ENCODE peak calls at places on chromosome 13, in five cellular contexts. D is MM.1S, G is hepatocyte, S is OCI-LY7, J is GM23338. Q is an unnamed sample.

GRCh38 chr13:86567119-86567518 is 767.9 kb upstream of the SLITRK6 start:
- DNase-seq in J (peak), G (peak), S (peak), D (no peak), Q (peak)

GRCh38 chr13:19881641-19882040 is 18.2 kb upstream of the ZMYM5 start:
- DNase-seq in G (no peak), J (no peak), D (no peak), S (no peak), Q (no peak)

GRCh38 chr13:39510296-39510695 is 92.7 kb downstream of the LHFPL6 start:
- DNase-seq in S (peak), D (peak), J (no peak), G (no peak), Q (no peak)

GRCh38 chr13:76965759-76966421 is 17.6 kb downstream of the ACOD1 start:
- DNase-seq in G (peak), D (no peak), S (no peak), J (no peak), Q (no peak)

GRCh38 chr13:42971670-42972355 is 20.2 kb downstream of the EPSTI1 start:
- DNase-seq in G (no peak), J (no peak), D (no peak), S (no peak), Q (no peak)

GRCh38 chr13:33764716-33765115 is 53.2 kb upstream of the RFC3 start:
- DNase-seq in D (no peak), S (no peak), G (no peak), J (no peak), Q (no peak)

GRCh38 chr13:98570929-98571372 is 6.0 kb downstream of the STK24 start:
- DNase-seq in D (peak), J (no peak), S (peak), G (peak), Q (no peak)

GRCh38 chr13:19607523-19608078 is 25.9 kb upstream of the MPHOSPH8 start:
- DNase-seq in G (no peak), S (no peak), D (no peak), J (no peak), Q (no peak)

GRCh38 chr13:106550570-106551135 is 15.2 kb upstream of the EFNB2 start:
- DNase-seq in S (no peak), J (no peak), G (no peak), D (no peak), Q (no peak)

GRCh38 chr13:44243198-44243852 is 130.3 kb upstream of the SERP2 start:
- DNase-seq in S (peak), G (peak), J (peak), D (peak), Q (peak)

GRCh38 chr13:100633461-100633860 is 41.1 kb downstream of the TMTC4 start:
- DNase-seq in G (no peak), D (no peak), S (no peak), J (no peak), Q (no peak)

GRCh38 chr13:111534646-111535461 is 214.4 kb downstream of the TEX29 start:
- DNase-seq in S (no peak), D (no peak), G (no peak), J (peak), Q (peak)

GRCh38 chr13:110640591-110641029 is 25.3 kb downstream of the NAXD start:
- DNase-seq in D (no peak), J (no peak), S (no peak), G (no peak), Q (no peak)

GRCh38 chr13:30869491-30869890 is 36.6 kb upstream of the MEDAG start:
- DNase-seq in D (no peak), S (no peak), G (no peak), J (no peak), Q (no peak)

GRCh38 chr13:49679244-49679643 is 12.0 kb downstream of the EBPL start:
- DNase-seq in D (no peak), G (peak), S (peak), J (no peak), Q (no peak)

GRCh38 chr13:50361282-50361681 is 346.0 kb downstream of the KCNRG start:
- DNase-seq in J (no peak), D (peak), G (no peak), S (no peak), Q (no peak)

GRCh38 chr13:88817560-88817959 is 1146.4 kb downstream of the SLITRK5 start:
- DNase-seq in D (no peak), G (no peak), S (no peak), J (no peak), Q (no peak)

GRCh38 chr13:45367358-45367757 is 26.4 kb upstream of the TPT1 start:
- DNase-seq in D (peak), J (peak), S (peak), G (peak), Q (no peak)

DNA sequence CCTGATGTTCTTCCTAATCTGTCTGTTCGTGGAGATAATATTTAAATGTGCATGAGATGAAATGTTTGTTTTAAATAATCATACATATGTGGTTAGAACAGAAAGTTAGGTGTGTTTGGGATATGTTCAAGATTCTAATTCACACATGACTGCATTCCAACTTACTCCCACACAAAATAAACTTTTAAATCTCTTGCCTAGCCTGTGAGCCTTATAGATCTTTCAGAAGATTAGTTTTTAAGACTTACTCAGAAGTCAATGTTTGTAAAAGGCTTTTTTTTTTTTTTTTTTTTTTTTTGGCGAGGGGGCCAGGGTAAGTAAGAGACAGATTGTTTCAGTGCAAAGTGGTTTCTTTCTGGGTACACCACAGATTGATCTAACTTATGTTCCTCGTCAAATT is 39.0 kb downstream of the GPR180 start:
- DNase-seq in S (no peak), J (no peak), G (no peak), D (no peak), Q (no peak)
- TF ChIP-seq EZH2phosphoT487 in S (no peak), J (no peak), G (no peak), D (no peak), Q (no peak)

DNA sequence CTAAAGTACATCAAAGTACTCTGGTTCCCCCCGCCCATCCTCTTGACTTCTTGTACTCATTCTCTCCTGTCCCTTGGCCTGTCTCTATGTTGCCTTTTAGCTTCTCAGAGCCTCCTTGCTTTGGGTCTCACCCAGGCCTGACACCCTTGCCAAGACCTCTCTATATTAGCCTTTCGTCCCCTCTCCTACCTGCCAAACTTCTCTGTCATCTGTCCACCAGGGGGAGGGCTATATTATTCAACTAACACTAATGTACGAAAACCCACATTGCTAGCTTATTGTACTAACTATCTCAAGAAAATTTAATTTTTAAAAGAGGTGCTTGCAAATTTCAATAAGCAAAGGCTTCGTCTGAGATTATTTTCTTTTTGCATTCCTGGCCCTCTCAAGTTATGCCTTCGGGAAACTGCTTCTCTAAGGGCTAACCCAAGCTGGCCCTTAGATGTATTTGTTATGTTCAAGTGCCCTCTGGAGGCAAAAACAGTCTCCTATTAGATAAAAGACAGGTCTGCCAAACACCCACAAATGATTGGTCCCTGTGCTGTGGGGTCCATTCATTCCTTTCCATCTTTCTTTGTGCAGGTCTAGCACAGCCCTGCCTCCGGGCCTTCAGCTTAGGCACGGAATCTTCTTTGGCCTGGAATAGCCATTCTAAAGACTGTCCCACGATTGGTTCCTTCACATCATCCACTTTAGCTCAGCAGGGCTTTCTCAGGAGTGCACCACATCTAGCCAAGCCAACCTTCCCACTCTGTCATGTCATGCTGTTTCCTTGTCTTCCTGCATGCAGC is 6.4 kb upstream of the MRPS31 start:
- DNase-seq in J (peak), S (peak), G (peak), D (peak), Q (peak)
- TF ChIP-seq CTCF in J (peak), S (peak), G (peak), D (peak), Q (peak)

DNA sequence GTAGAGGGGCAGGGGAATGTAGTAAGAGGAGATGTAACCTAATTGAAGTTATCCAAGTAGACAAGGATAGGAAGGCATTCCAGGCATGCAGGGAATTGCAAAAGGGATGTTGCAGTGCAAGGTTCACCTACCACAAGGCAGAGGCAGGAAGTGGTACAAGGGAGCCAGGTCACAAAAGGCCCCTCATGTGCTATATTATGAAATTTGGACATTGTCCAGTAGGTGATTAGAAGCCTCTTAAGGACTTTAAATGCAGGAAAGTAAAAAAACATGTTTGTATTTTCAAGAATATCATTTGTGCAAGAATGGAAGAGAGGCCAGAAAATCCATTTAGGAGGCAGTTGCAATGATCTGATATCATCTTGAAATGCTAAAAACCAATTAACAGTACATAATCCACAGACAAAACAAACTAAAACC is 111.4 kb downstream of the FRY start:
- DNase-seq in J (peak), S (no peak), D (no peak), G (peak), Q (peak)
- TF ChIP-seq EZH2phosphoT487 in J (no peak), S (no peak), D (no peak), G (no peak), Q (no peak)

GRCh38 chr13:90232291-90232690 is 1115.2 kb upstream of the MIR17HG start:
- DNase-seq in D (no peak), S (no peak), G (no peak), J (peak), Q (no peak)

GRCh38 chr13:90233933-90234672 is 1113.4 kb upstream of the MIR17HG start:
- DNase-seq in S (no peak), G (no peak), J (no peak), D (no peak), Q (no peak)

GRCh38 chr13:90238433-90238832 is 1109.1 kb upstream of the MIR17HG start:
- DNase-seq in S (no peak), D (no peak), G (no peak), J (peak), Q (peak)

GRCh38 chr13:90239130-90239529 is 1108.4 kb upstream of the MIR17HG start:
- DNase-seq in G (no peak), S (no peak), D (no peak), J (no peak), Q (no peak)

DNA sequence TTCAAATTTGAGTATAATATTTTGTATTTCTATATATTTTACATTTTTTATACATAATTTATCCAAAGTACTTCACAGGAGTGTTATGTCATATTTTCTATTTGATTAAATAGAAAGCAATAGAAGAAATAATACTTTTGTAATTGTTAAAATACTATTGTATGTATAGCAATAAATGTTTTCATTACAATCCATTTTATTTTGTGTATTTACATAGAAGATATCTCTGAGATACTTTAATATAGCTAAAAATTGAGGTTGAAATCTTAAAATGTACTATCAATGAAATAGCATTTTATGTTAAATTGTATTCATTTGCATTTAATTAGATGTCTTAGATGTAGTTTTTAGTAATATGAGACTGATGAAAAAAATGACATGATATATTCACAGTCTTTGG is 1109.6 kb upstream of the MIR17HG start:
- DNase-seq in J (no peak), D (no peak), S (no peak), G (no peak), Q (no peak)
- TF ChIP-seq CTCF in J (no peak), D (no peak), S (no peak), G (no peak), Q (no peak)

DNA sequence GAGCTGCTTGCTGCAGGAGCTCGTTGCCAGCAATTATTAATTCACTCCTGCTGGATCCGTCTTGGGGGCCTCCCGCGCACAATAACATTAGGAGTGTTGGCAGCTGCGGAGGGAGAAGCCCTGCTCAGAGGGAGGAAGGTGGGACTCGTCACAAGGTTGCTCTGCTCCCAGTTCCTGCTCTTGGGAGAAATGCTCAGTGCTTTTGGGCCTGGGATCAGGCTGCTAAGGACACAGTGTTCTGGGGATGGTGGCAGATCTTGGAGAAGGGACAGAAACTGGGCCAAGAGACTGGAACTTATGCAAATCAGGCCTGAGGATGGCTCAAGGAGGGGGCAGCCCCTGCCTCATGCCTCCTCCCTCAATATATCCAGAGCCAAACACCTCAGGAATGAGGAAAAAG is 78.9 kb upstream of the OLFM4 start:
- DNase-seq in D (no peak), J (no peak), S (no peak), G (no peak), Q (no peak)
- TF ChIP-seq EZH2phosphoT487 in D (no peak), J (no peak), S (no peak), G (no peak), Q (no peak)

DNA sequence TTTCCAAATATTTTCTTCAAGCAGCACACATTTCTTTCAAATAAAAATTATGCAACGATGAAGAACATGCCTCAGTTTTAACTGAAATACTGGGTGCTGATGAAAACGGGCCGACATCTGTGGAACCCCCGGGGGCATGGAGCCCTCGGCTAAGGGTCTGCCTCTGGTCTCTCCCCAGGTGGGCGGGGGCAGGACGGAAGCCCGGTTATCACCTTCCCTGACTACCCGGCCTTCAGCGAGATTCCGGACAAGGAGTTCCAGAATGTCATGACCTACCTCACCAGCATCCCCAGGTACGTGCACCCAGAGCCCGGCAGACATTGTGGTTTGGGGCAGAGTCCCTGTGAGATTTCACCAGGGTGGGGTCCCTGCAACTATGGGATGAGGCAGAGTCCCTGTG is 55.5 kb downstream of the MCF2L start:
- DNase-seq in S (no peak), J (no peak), D (no peak), G (no peak), Q (no peak)
- TF ChIP-seq CTCF in S (no peak), J (no peak), D (no peak), G (no peak), Q (no peak)

GRCh38 chr13:35838356-35838755 is 292.8 kb downstream of the DCLK1 start:
- DNase-seq in S (no peak), J (no peak), G (no peak), D (no peak), Q (no peak)

GRCh38 chr13:35839746-35840273 is 291.4 kb downstream of the DCLK1 start:
- DNase-seq in D (no peak), J (no peak), S (no peak), G (no peak), Q (no peak)

GRCh38 chr13:35833031-35833430 is 298.2 kb downstream of the DCLK1 start:
- DNase-seq in G (no peak), S (no peak), D (no peak), J (no peak), Q (no peak)

GRCh38 chr13:35833571-35834305 is 297.4 kb downstream of the DCLK1 start:
- DNase-seq in J (no peak), G (no peak), S (no peak), D (no peak), Q (no peak)

DNA sequence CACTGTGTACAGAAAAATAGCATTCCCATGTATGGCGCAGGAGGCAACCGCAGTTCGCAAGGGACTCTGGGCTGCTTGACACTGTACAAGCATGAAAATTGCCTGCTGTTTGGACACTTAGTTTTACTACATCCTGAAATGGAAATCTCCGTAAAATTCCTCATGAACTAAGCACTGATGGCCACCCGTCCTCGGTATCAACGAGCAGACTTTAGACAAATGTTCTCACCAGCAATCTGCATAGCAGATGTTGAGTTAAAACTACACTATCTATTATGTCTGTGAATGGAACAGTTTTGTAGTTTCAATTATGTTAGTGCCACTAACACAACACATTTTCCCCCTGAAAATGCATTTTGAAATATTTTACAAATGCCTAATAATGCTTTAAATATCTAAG is 294.7 kb downstream of the DCLK1 start:
- DNase-seq in S (no peak), J (no peak), D (no peak), G (no peak), Q (no peak)
- TF ChIP-seq EZH2phosphoT487 in S (no peak), J (no peak), D (no peak), G (no peak), Q (no peak)

DNA sequence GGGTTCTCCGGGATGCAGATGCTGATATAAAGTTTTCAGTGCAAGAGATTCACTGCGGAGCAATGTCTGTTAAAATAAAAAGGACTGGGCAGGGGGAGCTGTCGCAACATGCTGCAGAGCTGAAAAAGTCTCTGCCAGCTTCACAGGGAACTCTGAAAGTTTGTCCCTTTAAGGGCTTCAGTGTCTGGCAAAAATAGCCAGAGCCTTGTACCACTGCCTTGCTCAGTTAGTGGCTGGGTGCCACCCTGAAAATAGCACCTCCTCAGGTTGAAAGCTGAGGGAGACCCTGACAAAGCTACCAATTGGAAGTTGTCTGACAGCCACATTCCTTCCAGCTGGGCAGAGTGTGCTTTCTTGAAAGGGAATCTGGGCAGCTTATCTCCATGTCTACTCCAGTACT is 3.0 kb upstream of the NDFIP2 start:
- DNase-seq in J (peak), S (no peak), G (no peak), D (no peak), Q (peak)
- TF ChIP-seq CTCF in J (peak), S (no peak), G (no peak), D (no peak), Q (no peak)

DNA sequence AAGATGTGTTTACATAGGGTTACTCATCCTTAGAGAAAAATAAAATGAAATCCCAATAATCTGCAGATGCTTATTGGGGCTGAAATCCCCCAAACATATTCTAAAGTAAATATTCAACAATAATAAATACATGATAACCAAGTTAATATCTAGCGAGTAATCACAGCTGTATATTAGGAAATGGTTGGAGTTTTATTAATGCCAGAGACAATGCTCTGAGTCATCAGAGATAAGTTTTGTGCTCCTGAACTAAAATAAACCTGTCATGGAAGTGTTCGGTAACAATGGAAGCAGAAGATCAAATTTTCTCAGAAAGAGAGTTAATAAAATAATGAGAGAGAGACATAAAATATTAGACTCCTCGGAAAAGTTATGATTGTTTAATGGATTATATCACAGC is 31.4 kb downstream of the FLT1 start:
- DNase-seq in D (no peak), J (no peak), S (no peak), G (no peak), Q (no peak)
- TF ChIP-seq EZH2phosphoT487 in D (no peak), J (no peak), S (no peak), G (no peak), Q (no peak)

Q was measured in neural progenitor cell.